ENCODE peak calls at places on chromosomes 7 and 10, in nine cellular contexts. V is gastrocnemius medialis; X is fibroblast of mammary gland; L is left lung; H is brain microvascular endothelial cell; W is GM13977; A is CD8-positive, alpha-beta T cell; Y is uterus; B is GM12878. Z is an unnamed sample.
A peak's percentile ranks its signal among the peaks of the same experiment; 100 is the strongest.

GRCh38 chr10:108411181-108411580 is 1246.7 kb upstream of the SORCS1 start:
- DNase-seq in V (no peak), X (no peak), L (no peak), H (no peak), W (no peak), A (no peak), Y (no peak), B (no peak), Z (no peak)

GRCh38 chr7:151062399-151063211 is 3.2 kb downstream of the SLC4A2 start:
- DNase-seq in V (no peak), X (peak; percentile 75), L (peak; percentile 89), H (peak; percentile 57), W (no peak), A (no peak), Y (peak; percentile 47), B (no peak), Z (no peak)

GRCh38 chr10:114755537-114755936 is 66.0 kb upstream of the FHIP2A start:
- DNase-seq in V (no peak), X (no peak), L (no peak), H (no peak), W (no peak), A (no peak), Y (no peak), B (no peak), Z (no peak)

GRCh38 chr10:3785251-3785848 is 341 bp upstream of the KLF6 start:
- DNase-seq in V (peak; percentile 99), X (peak; percentile 95), L (peak; percentile 96), H (peak; percentile 98), W (peak; percentile 100), A (peak; percentile 99), Y (peak; percentile 99), B (peak; percentile 90), Z (peak; percentile 98)

GRCh38 chr10:35372329-35372728 is 36.0 kb downstream of the CCNY start:
- DNase-seq in V (peak; percentile 50), X (peak; percentile 72), L (no peak), H (no peak), W (no peak), A (no peak), Y (peak; percentile 78), B (no peak), Z (no peak)

GRCh38 chr10:77592946-77593636 is 44.5 kb downstream of the KCNMA1 start:
- DNase-seq in V (peak; percentile 43), X (peak; percentile 98), L (no peak), H (peak; percentile 94), W (no peak), A (no peak), Y (no peak), B (no peak), Z (no peak)

GRCh38 chr10:30447125-30447799 is 13.3 kb downstream of the MAP3K8 start:
- DNase-seq in V (no peak), X (peak; percentile 99), L (no peak), H (no peak), W (no peak), A (no peak), Y (no peak), B (no peak), Z (no peak)

GRCh38 chr7:138887085-138887705 is 89.2 kb upstream of the ATP6V0A4 start:
- DNase-seq in V (no peak), X (no peak), L (no peak), H (no peak), W (no peak), A (no peak), Y (no peak), B (no peak), Z (no peak)

DNA sequence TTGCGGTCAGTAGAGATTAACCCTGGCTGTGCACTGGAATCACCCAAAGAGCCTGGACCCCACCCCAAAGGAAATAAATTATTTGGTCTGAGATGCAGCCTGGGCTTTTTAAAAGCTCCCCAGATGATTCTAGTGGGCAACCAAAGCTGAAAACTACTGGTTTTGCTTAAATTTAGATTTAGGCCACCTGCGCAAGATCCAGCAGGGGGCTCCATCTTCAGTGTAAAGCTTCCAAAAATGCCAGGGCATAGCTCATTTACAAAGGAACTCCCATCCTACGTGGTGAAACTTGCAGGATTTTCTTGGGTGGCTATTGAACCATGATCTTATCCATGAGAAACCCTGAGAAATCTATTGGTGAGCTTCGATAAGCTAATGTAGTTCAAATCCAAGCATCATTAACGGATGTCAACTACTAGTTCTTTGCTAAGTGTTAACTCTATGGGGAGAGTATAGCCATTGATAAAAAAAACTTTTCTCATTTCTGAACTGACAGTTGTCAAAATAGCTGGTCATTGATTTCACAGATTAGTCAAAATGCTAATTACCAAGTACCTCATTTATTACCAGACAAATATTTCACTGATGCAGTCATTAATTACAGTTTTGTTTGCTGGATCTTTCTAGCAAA is 315.3 kb downstream of the LHFPL3 start:
- DNase-seq in V (no peak), X (peak; percentile 18), L (no peak), H (peak; percentile 13), W (peak; percentile 16), A (no peak), Y (no peak), B (no peak), Z (no peak)
- TF ChIP-seq CTCF in V (no peak), X (peak; percentile 58), L (no peak), H (peak; percentile 80), W (peak; percentile 47), A (no peak), Y (no peak), B (peak; percentile 59), Z (no peak)

GRCh38 chr7:80622531-80622930 is 15.9 kb upstream of the CD36 start:
- DNase-seq in V (no peak), X (peak; percentile 67), L (no peak), H (no peak), W (no peak), A (no peak), Y (no peak), B (no peak), Z (no peak)

GRCh38 chr7:80629023-80629422 is 9.4 kb upstream of the CD36 start:
- DNase-seq in V (no peak), X (no peak), L (no peak), H (no peak), W (no peak), A (no peak), Y (no peak), B (no peak), Z (no peak)

GRCh38 chr7:80623465-80624252 is 14.8 kb upstream of the CD36 start:
- DNase-seq in V (no peak), X (no peak), L (no peak), H (no peak), W (no peak), A (no peak), Y (no peak), B (no peak), Z (no peak)

GRCh38 chr7:80630611-80631010 is 7.8 kb upstream of the CD36 start:
- DNase-seq in V (no peak), X (peak; percentile 46), L (no peak), H (no peak), W (no peak), A (no peak), Y (no peak), B (no peak), Z (no peak)

DNA sequence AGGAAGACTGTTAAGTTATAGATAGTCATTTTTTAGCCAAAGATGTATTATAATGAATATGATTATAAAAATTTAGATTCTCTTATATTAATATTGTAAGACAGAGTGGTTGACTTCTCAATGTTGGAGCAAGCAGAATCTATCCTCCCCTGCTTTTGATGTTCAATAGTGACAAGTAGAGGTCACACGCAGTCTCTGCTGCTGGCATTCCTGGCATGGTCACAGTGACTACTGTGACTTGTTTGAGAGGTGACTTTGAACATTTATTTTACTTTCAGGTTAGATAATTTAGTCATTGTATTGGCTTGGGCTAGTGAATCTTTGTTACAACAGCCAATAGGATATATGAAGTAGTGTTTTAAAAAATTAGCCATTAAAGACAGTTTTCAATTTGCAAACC is 13.7 kb upstream of the CD36 start:
- DNase-seq in V (no peak), X (no peak), L (no peak), H (no peak), W (no peak), A (no peak), Y (no peak), B (no peak), Z (no peak)
- TF ChIP-seq CTCF in V (no peak), X (no peak), L (no peak), H (no peak), W (no peak), A (no peak), Y (no peak), B (no peak), Z (no peak)

GRCh38 chr10:71707240-71707789 is 12.3 kb downstream of the C10orf105 start:
- DNase-seq in V (no peak), X (no peak), L (no peak), H (no peak), W (no peak), A (no peak), Y (no peak), B (no peak), Z (no peak)

GRCh38 chr10:71711052-71711623 is 8.4 kb downstream of the C10orf105 start:
- DNase-seq in V (no peak), X (no peak), L (no peak), H (peak; percentile 19), W (no peak), A (no peak), Y (no peak), B (no peak), Z (no peak)

GRCh38 chr10:71710519-71710918 is 9.1 kb downstream of the C10orf105 start:
- DNase-seq in V (no peak), X (no peak), L (no peak), H (no peak), W (no peak), A (no peak), Y (no peak), B (no peak), Z (no peak)

GRCh38 chr10:71708301-71708703 is 11.3 kb downstream of the C10orf105 start:
- DNase-seq in V (no peak), X (peak; percentile 13), L (peak; percentile 92), H (no peak), W (peak; percentile 82), A (peak; percentile 49), Y (no peak), B (no peak), Z (peak; percentile 71)

GRCh38 chr10:71708897-71709882 is 10.4 kb downstream of the C10orf105 start:
- DNase-seq in V (no peak), X (no peak), L (peak; percentile 60), H (no peak), W (no peak), A (no peak), Y (no peak), B (no peak), Z (no peak)
- TF ChIP-seq CTCF in V (no peak), X (no peak), L (no peak), H (no peak), W (no peak), A (no peak), Y (no peak), B (no peak), Z (no peak)

GRCh38 chr10:7480742-7481381 is 70.0 kb upstream of the SFMBT2 start:
- DNase-seq in V (no peak), X (no peak), L (no peak), H (no peak), W (no peak), A (no peak), Y (no peak), B (peak; percentile 82), Z (peak; percentile 41)

GRCh38 chr10:7482992-7483391 is 72.2 kb upstream of the SFMBT2 start:
- DNase-seq in V (no peak), X (no peak), L (no peak), H (no peak), W (no peak), A (no peak), Y (no peak), B (no peak), Z (no peak)

GRCh38 chr10:7483848-7484247 is 73.0 kb upstream of the SFMBT2 start:
- DNase-seq in V (no peak), X (no peak), L (no peak), H (no peak), W (no peak), A (no peak), Y (no peak), B (no peak), Z (no peak)

GRCh38 chr10:7479861-7480598 is 69.2 kb upstream of the SFMBT2 start:
- DNase-seq in V (no peak), X (no peak), L (no peak), H (no peak), W (no peak), A (no peak), Y (no peak), B (no peak), Z (no peak)

GRCh38 chr10:7481382-7481765 is 70.5 kb upstream of the SFMBT2 start:
- DNase-seq in V (no peak), X (no peak), L (no peak), H (no peak), W (no peak), A (no peak), Y (no peak), B (no peak), Z (no peak)
- TF ChIP-seq CTCF in V (no peak), X (no peak), L (no peak), H (no peak), W (no peak), A (no peak), Y (no peak), B (no peak), Z (no peak)

Z was measured in activated B cell treated with CpG ODN at 0.5 μM for 24 hours.